ENCODE peak calls at places on chromosome 10, in eight cellular contexts. Q, V, S, T, U, P, Z and M are unnamed samples.

GRCh38 chr10:27678166-27678565 is 67.5 kb downstream of the MKX start:
- DNase-seq in U (no peak), T (no peak), V (no peak), S (no peak), Z (no peak), P (no peak), Q (no peak), M (no peak)

GRCh38 chr10:11353229-11353896 is 258.1 kb downstream of the USP6NL start:
- DNase-seq in V (no peak), U (no peak), T (no peak), Q (no peak), Z (no peak), S (no peak), P (no peak), M (no peak)

GRCh38 chr10:72846225-72846624 is 47.3 kb upstream of the OIT3 start:
- DNase-seq in V (no peak), Z (peak; percentile 79), S (no peak), U (no peak), Q (no peak), P (no peak), T (peak; percentile 83), M (no peak)

GRCh38 chr10:132110091-132110490 is 44.3 kb downstream of the JAKMIP3 start:
- DNase-seq in T (no peak), V (no peak), P (no peak), S (no peak), U (no peak), Z (no peak), Q (no peak), M (peak; percentile 3)

GRCh38 chr10:129896231-129897150 is 67.6 kb downstream of the EBF3 start:
- DNase-seq in P (no peak), V (no peak), T (no peak), Q (no peak), Z (no peak), U (no peak), S (no peak), M (no peak)

GRCh38 chr10:88756660-88757059 is 3.2 kb upstream of the LIPN start:
- DNase-seq in T (no peak), S (no peak), P (no peak), U (no peak), Z (no peak), V (no peak), Q (no peak), M (no peak)

GRCh38 chr10:69558559-69558958 is 14.7 kb downstream of the NEUROG3 start:
- DNase-seq in T (no peak), S (no peak), P (no peak), Z (no peak), Q (no peak), U (no peak), V (no peak), M (no peak)

GRCh38 chr10:78215645-78216044 is 182.0 kb downstream of the RPS24 start:
- DNase-seq in P (peak; percentile 95), U (peak; percentile 94), T (no peak), Z (peak; percentile 89), V (peak; percentile 65), S (peak; percentile 66), Q (no peak), M (peak; percentile 83)

GRCh38 chr10:122974034-122974433 is 6.2 kb upstream of the PSTK start:
- DNase-seq in Q (no peak), S (no peak), P (no peak), Z (peak; percentile 3), V (no peak), T (no peak), U (no peak), M (no peak)

GRCh38 chr10:81104494-81104893 is 566.8 kb downstream of the SH2D4B start:
- DNase-seq in Z (no peak), T (no peak), Q (no peak), U (no peak), S (no peak), P (no peak), V (no peak), M (no peak)

GRCh38 chr10:123069271-123069670 is 60.5 kb downstream of the ACADSB start:
- DNase-seq in U (no peak), V (no peak), T (no peak), S (no peak), P (no peak), Q (no peak), Z (no peak), M (no peak)

GRCh38 chr10:9635691-9636090 is 1382.0 kb upstream of the CELF2 start:
- DNase-seq in U (no peak), Q (no peak), S (no peak), Z (peak; percentile 55), V (no peak), P (no peak), T (no peak), M (no peak)

GRCh38 chr10:81280497-81281479 is 594.2 kb upstream of the NRG3 start:
- DNase-seq in S (no peak), P (no peak), Z (no peak), T (no peak), V (no peak), U (no peak), Q (no peak), M (no peak)

GRCh38 chr10:25753776-25754175 is 180.3 kb upstream of the MYO3A start:
- DNase-seq in S (no peak), P (no peak), T (no peak), Q (no peak), Z (peak; percentile 13), U (no peak), V (no peak), M (no peak)

GRCh38 chr10:7233259-7233991 is 177.4 kb downstream of the SFMBT2 start:
- DNase-seq in U (no peak), P (no peak), V (no peak), Q (no peak), T (no peak), S (peak; percentile 62), Z (no peak), M (no peak)

GRCh38 chr10:132957981-132958885 is 15.9 kb upstream of the CFAP46 start:
- DNase-seq in Q (no peak), U (no peak), T (no peak), Z (no peak), V (no peak), P (peak; percentile 82), S (no peak), M (peak; percentile 10)

DNA sequence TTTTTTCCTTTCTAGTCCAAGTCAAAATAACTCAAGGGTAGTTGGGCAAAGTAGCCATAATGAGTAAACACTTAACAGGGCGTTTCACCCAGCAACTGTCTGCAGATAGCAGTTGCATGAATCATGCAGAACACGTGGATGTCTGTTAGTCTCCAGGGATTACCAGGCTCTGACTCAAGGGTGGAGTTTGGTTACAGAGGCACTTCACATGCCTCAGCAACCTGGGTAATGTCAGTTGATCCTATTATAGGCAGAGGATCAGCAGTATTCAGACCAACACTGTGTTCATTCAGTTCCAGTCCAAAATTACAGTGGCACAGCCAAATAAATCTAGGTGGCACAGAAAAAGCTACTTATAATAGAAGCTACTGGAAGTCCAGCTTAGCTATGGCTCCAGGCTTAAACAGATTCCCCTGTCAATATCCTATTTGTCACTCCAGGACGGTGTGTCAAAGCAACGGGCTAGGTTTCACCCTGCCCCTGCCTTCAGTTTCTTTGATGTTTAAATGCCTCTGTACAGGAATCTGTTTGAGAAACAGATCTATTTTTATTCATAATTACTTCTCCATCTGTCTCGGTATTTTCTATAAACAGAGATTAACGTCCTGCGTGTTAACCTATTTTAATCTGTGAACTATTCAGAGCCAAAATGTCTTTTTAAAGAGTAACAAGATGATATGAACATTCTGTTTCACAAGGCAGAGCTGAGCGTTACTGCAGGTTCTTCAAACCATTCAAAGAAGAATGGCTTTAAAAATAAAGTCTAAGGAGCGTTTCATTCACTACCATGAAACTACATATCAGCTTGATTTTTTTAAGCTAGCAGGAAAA is 162.6 kb upstream of the AKR1E2 start:
- DNase-seq in U (peak; percentile 59), Q (no peak), Z (peak; percentile 99), T (peak; percentile 94), V (peak; percentile 77), P (peak; percentile 85), S (peak; percentile 52), M (no peak)
- H3K4me3 ChIP-seq in U (no peak overlapping the region), Q (no peak overlapping the region), Z (peak overlapping the region; percentile 66), T (no peak overlapping the region), V (no peak overlapping the region), P (no peak overlapping the region), S (peak overlapping the region; percentile 55), M (no peak overlapping the region)

DNA sequence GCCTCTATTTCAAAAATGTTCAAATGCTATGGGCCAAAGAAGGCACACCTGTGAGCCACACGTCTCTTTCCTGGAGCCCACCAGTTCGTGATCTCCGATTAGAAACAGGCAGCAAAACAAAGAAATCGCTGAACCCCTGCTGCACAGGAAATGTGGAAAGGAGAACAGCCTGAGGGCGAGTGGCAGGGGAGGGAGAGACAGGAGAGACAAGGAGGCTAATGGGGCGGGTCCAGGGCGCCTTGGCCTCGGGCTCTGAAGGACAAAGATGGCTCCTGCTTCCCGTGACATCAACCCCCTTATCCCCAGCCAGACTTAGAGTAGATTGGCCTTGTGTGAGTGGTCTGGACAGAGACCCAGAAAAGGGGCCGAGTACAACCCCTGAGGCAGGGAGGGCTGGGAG is 62.4 kb upstream of the DOCK1 start:
- DNase-seq in V (no peak), T (no peak), S (no peak), Z (no peak), U (no peak), Q (no peak), P (no peak), M (no peak)
- H3K4me3 ChIP-seq in V (no peak overlapping the region), T (no peak overlapping the region), S (no peak overlapping the region), Z (no peak overlapping the region), U (no peak overlapping the region), Q (no peak overlapping the region), P (no peak overlapping the region), M (no peak overlapping the region)

GRCh38 chr10:110225756-110226554 is 18.6 kb downstream of the MXI1 start:
- DNase-seq in U (peak; percentile 94), T (no peak), V (peak; percentile 93), S (peak; percentile 91), Z (peak; percentile 97), P (peak; percentile 95), Q (no peak), M (peak; percentile 93)
- H3K4me3 ChIP-seq in U (peak overlapping the region; percentile 87), T (peak overlapping the region; percentile 71), V (peak overlapping the region; percentile 71), S (peak overlapping the region; percentile 96), Z (peak overlapping the region; percentile 86), P (peak overlapping the region; percentile 64), Q (peak overlapping the region; percentile 75), M (peak overlapping the region; percentile 94)

GRCh38 chr10:102869290-102870198 is at the start of gene AS3MT:
- DNase-seq in T (no peak), Q (no peak), S (peak; percentile 31), V (peak; percentile 22), P (peak; percentile 82), U (peak; percentile 64), Z (peak; percentile 53), M (peak; percentile 67)

GRCh38 chr10:102865620-102866019 is 3.6 kb upstream of the AS3MT start:
- DNase-seq in Z (no peak), U (no peak), P (no peak), S (no peak), V (no peak), T (no peak), Q (no peak), M (no peak)

GRCh38 chr10:102868976-102869289 is 337 bp upstream of the AS3MT start:
- DNase-seq in P (peak; percentile 3), T (no peak), U (no peak), S (no peak), Z (peak; percentile 5), Q (no peak), V (no peak), M (no peak)

DNA sequence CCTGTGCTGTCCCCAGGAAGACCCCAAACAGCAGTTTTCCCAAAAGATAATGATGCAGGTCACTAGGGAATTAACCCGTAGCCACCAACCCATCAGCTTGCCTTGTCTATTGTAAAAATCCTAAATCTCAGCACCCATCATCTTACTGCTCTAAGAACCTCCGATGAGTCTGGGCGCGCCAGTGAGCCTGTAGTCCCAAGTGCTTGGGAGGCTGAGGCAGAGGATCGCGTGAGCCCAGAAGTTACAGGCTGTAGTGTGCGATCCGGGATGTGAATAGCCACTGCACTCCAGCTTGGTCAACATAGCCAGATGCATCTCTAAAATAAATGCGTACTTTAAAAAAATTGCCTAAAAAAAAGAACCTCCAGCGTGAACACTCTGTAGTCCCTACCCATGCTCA is 951 bp downstream of the AS3MT start:
- DNase-seq in Q (no peak), T (no peak), P (no peak), V (no peak), Z (no peak), U (no peak), S (no peak), M (no peak)
- H3K4me3 ChIP-seq in Q (peak overlapping the region; percentile 78), T (no peak overlapping the region), P (peak overlapping the region; percentile 36), V (no peak overlapping the region), Z (no peak overlapping the region), U (no peak overlapping the region), S (peak overlapping the region; percentile 69), M (peak overlapping the region; percentile 61)